ENCODE peak calls at places on chromosomes 2 and 18, in seven cellular contexts. W is naive thymus-derived CD4-positive, alpha-beta T cell; J is tibial artery; X is K562; T is SW480; F is central memory CD4-positive, alpha-beta T cell; A is WTC11. Z is an unnamed sample.

GRCh38 chr2:240501531-240501991 is 56.2 kb downstream of the ANKMY1 start:
- DNase-seq in W (no peak), J (no peak), X (no peak), T (no peak), F (no peak), A (no peak), Z (no peak)

GRCh38 chr2:60366178-60366577 is 187.3 kb downstream of the BCL11A start:
- DNase-seq in W (no peak), J (no peak), X (no peak), T (no peak), F (no peak), A (no peak), Z (no peak)

GRCh38 chr2:156350374-156351142 is 18.0 kb upstream of the NR4A2 start:
- DNase-seq in W (no peak), J (no peak), X (no peak), T (no peak), F (no peak), A (no peak), Z (no peak)

GRCh38 chr2:63853527-63854310 is 12.0 kb downstream of the UGP2 start:
- DNase-seq in W (no peak), J (no peak), X (no peak), T (no peak), F (no peak), A (no peak), Z (no peak)

GRCh38 chr2:26396734-26397298 is 4.9 kb upstream of the DRC1 start:
- DNase-seq in W (no peak), J (no peak), X (peak; percentile 80), T (no peak), F (no peak), A (no peak), Z (no peak)

GRCh38 chr2:12213222-12213621 is 466.8 kb downstream of the LPIN1 start:
- DNase-seq in W (no peak), J (no peak), X (peak; percentile 11), T (no peak), F (no peak), A (no peak), Z (no peak)

GRCh38 chr2:108492364-108492763 is 41.9 kb upstream of the LIMS1 start:
- DNase-seq in W (no peak), J (no peak), X (no peak), T (no peak), F (no peak), A (no peak), Z (no peak)

GRCh38 chr2:239831272-239831731 is 193.8 kb downstream of the NDUFA10 start:
- DNase-seq in W (peak; percentile 1), J (no peak), X (no peak), T (no peak), F (no peak), A (peak; percentile 34), Z (no peak)

GRCh38 chr18:59096098-59096779 is 43.4 kb upstream of the SEC11C start:
- DNase-seq in W (no peak), J (no peak), X (no peak), T (no peak), F (no peak), A (peak; percentile 70), Z (no peak)

GRCh38 chr2:150916997-150917396 is 344.7 kb downstream of the RBM43 start:
- DNase-seq in W (no peak), J (no peak), X (no peak), T (no peak), F (no peak), A (no peak), Z (no peak)

GRCh38 chr18:24631238-24632025 is 171.0 kb downstream of the HRH4 start:
- DNase-seq in W (no peak), J (no peak), X (no peak), T (no peak), F (no peak), A (peak; percentile 31), Z (peak; percentile 45)

GRCh38 chr2:127455566-127456493 is 37.6 kb downstream of the PROC start:
- DNase-seq in W (no peak), J (no peak), X (no peak), T (peak; percentile 13), F (peak; percentile 26), A (peak; percentile 27), Z (no peak)

GRCh38 chr18:458016-458415 is 42.5 kb downstream of the COLEC12 start:
- DNase-seq in W (no peak), J (no peak), X (no peak), T (no peak), F (no peak), A (no peak), Z (no peak)

GRCh38 chr2:219571311-219572236 is at the start of gene OBSL1:
- DNase-seq in W (no peak), J (peak; percentile 55), X (peak; percentile 91), T (peak; percentile 75), F (no peak), A (peak; percentile 88), Z (peak; percentile 84)

GRCh38 chr2:50291535-50291934 is 740.4 kb downstream of the NRXN1 start:
- DNase-seq in W (no peak), J (no peak), X (no peak), T (no peak), F (no peak), A (no peak), Z (no peak)

GRCh38 chr2:147531299-147531698 is 313.5 kb upstream of the ACVR2A start:
- DNase-seq in W (no peak), J (no peak), X (no peak), T (no peak), F (no peak), A (no peak), Z (no peak)

GRCh38 chr2:129812071-129812470 is 167.4 kb upstream of the RAB6C start:
- DNase-seq in W (no peak), J (peak; percentile 79), X (no peak), T (peak; percentile 98), F (no peak), A (no peak), Z (peak; percentile 55)

GRCh38 chr2:197538412-197538811 is 22.5 kb downstream of the MOB4 start:
- DNase-seq in W (no peak), J (no peak), X (no peak), T (no peak), F (no peak), A (no peak), Z (no peak)